ENCODE peak calls at places on chromosomes 5 and 9, in eight cellular contexts. A is BJ, X is lower lobe of right lung, M is endothelial cell of umbilical vein, T is fibroblast of mammary gland, U is HCT116, N is astrocyte, V is AG10803. G is an unnamed sample.

GRCh38 chr5:33074548-33074947 is 363.4 kb downstream of the NPR3 start:
- DNase-seq in T (peak; percentile 4), U (no peak), A (no peak), M (no peak), V (peak; percentile 67), X (no peak), N (peak; percentile 58), G (peak; percentile 52)

GRCh38 chr9:17824191-17824926 is 245.5 kb downstream of the SH3GL2 start:
- DNase-seq in N (peak; percentile 25), A (no peak), V (peak; percentile 22), U (no peak), X (no peak), T (no peak), M (peak; percentile 7), G (peak; percentile 92)

GRCh38 chr5:122775713-122776084 is 819 bp downstream of the SNX2 start:
- DNase-seq in A (no peak), V (peak; percentile 14), X (no peak), U (no peak), M (peak; percentile 63), N (no peak), T (peak; percentile 16), G (peak; percentile 31)

GRCh38 chr5:96381526-96381925 is 51.5 kb downstream of the PCSK1 start:
- DNase-seq in A (no peak), U (no peak), M (no peak), V (no peak), X (no peak), T (no peak), N (no peak), G (no peak)

GRCh38 chr9:116395409-116396037 is 241.9 kb downstream of the PAPPA start:
- DNase-seq in N (no peak), M (no peak), V (no peak), U (no peak), A (no peak), T (no peak), X (no peak), G (no peak)

GRCh38 chr9:3331801-3332200 is 194.0 kb downstream of the RFX3 start:
- DNase-seq in N (no peak), M (no peak), U (peak; percentile 18), V (no peak), T (no peak), A (no peak), X (no peak), G (no peak)

GRCh38 chr5:141815796-141816180 is 62.4 kb downstream of the PCDH1 start:
- DNase-seq in X (no peak), U (no peak), A (no peak), N (no peak), T (no peak), M (no peak), V (no peak), G (no peak)

GRCh38 chr5:1768283-1769000 is 31.2 kb downstream of the MRPL36 start:
- DNase-seq in X (peak; percentile 32), V (no peak), N (no peak), T (no peak), A (no peak), U (no peak), M (no peak), G (no peak)

GRCh38 chr9:136982232-136983051 is at the start of gene LCNL1:
- DNase-seq in X (no peak), U (no peak), M (no peak), V (no peak), A (no peak), N (no peak), T (no peak), G (no peak)

GRCh38 chr9:127505396-127506116 is 54.2 kb downstream of the LRSAM1 start:
- DNase-seq in U (no peak), A (no peak), V (peak; percentile 45), M (peak; percentile 37), T (peak; percentile 32), N (no peak), X (no peak), G (peak; percentile 50)

GRCh38 chr5:113382736-113383135 is 52.1 kb downstream of the TSSK1B start:
- DNase-seq in N (no peak), V (no peak), M (peak; percentile 63), U (no peak), A (no peak), T (peak; percentile 26), X (no peak), G (peak; percentile 51)

GRCh38 chr5:52150501-52150900 is 637.2 kb upstream of the ITGA1 start:
- DNase-seq in N (no peak), A (no peak), U (no peak), V (no peak), T (no peak), M (no peak), X (no peak), G (no peak)

GRCh38 chr9:125654121-125654520 is 52.9 kb downstream of the MAPKAP1 start:
- DNase-seq in U (no peak), A (no peak), V (no peak), X (no peak), N (no peak), T (no peak), M (no peak), G (no peak)

GRCh38 chr9:106111039-106111740 is 416.8 kb downstream of the TMEM38B start:
- DNase-seq in U (no peak), A (no peak), N (no peak), M (no peak), T (no peak), X (no peak), V (no peak), G (no peak)

GRCh38 chr5:178336889-178337785 is 104.5 kb upstream of the PHYKPL start:
- DNase-seq in A (no peak), U (no peak), M (no peak), T (no peak), N (no peak), V (no peak), X (no peak), G (no peak)

GRCh38 chr9:126299706-126300276 is 26.8 kb upstream of the MVB12B start:
- DNase-seq in M (no peak), T (peak; percentile 9), X (no peak), A (no peak), V (peak; percentile 3), N (no peak), U (no peak), G (peak; percentile 19)

GRCh38 chr9:74284596-74284995 is 212.5 kb upstream of the RORB start:
- DNase-seq in V (no peak), A (no peak), U (no peak), T (no peak), X (no peak), M (no peak), N (no peak), G (no peak)

GRCh38 chr5:14467886-14468285 is 113.7 kb upstream of the OTULINL start:
- DNase-seq in T (peak; percentile 65), N (peak; percentile 86), A (no peak), X (no peak), V (peak; percentile 46), U (no peak), M (no peak), G (no peak)

GRCh38 chr5:40353442-40353841 is 326.3 kb upstream of the PTGER4 start:
- DNase-seq in X (no peak), V (no peak), A (no peak), T (no peak), U (no peak), M (no peak), N (no peak), G (no peak)

GRCh38 chr5:60649288-60649917 is 50.6 kb downstream of the DEPDC1B start:
- DNase-seq in X (no peak), N (peak; percentile 13), U (peak; percentile 33), T (peak; percentile 63), M (peak; percentile 48), A (no peak), V (peak; percentile 48), G (peak; percentile 64)

GRCh38 chr9:98229620-98230019 is 25.8 kb downstream of the TBC1D2 start:
- DNase-seq in U (no peak), N (no peak), V (no peak), M (no peak), A (no peak), X (no peak), T (no peak), G (no peak)

DNA sequence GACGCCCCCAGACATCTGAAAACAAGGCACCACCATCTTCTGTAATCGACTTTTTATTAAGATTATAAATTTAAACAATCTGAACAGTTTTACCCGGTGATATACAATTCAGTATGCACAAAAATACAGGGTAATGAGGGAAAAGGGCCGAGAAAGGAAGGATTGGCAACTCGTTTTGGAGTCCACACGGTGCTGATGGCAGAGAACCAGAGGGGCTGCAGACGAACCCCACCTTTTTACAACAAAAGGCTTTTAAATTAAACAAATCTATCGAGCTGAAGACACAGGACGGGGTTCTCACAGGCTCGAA is 2.6 kb downstream of the IER5L start:
- DNase-seq in X (no peak), A (no peak), M (no peak), N (no peak), V (no peak), U (peak; percentile 12), T (no peak), G (no peak)
- H3K4me3 ChIP-seq in X (peak overlapping the region; percentile 87), A (peak overlapping the region; percentile 95), M (peak overlapping the region; percentile 79), N (peak overlapping the region; percentile 89), V (peak overlapping the region; percentile 77), U (peak overlapping the region; percentile 79), T (peak overlapping the region; percentile 69), G (peak overlapping the region; percentile 92)

GRCh38 chr5:66757834-66758396 is 161.7 kb downstream of the MAST4 start:
- DNase-seq in M (no peak), N (no peak), A (no peak), X (no peak), T (no peak), V (no peak), U (no peak), G (no peak)

DNA sequence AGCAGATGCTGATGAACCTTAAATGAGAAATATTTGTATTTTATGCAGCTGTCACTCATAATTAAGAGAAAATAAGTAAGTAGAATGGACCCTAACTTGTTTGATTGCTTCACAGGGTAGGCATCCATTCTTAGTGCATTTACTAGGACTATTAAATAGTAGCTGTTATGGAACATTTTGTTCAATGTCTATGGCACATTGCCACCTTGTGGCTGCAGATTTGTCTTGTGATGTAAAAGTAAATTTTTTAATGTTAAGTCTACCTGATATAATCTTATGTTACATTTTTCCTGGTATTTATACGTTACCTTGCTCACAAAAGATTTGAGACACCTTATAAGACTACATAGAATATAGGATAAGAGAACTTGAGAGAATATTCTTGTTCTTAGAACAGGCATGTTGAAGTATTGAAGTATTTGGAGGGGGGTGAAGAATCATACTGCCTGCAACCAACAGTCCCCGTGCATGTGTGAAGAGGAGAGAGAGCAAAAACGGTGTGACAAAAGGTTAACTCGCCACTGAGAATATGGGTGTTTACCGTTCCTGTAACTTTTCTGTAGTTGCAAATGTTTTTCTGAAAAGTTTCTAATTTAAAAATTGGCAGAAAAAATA is 161.1 kb downstream of the MAST4 start:
- DNase-seq in A (no peak), X (no peak), V (peak; percentile 49), N (peak; percentile 36), U (peak; percentile 18), T (peak; percentile 66), M (peak; percentile 69), G (peak; percentile 84)
- TF ChIP-seq CTCF in A (peak; percentile 15), X (peak; percentile 50), V (peak; percentile 53), N (peak; percentile 43), U (peak; percentile 58), T (peak; percentile 37), M (peak; percentile 26), G (peak; percentile 42)

GRCh38 chr5:154475613-154476342 is 2.2 kb downstream of the HAND1 start:
- DNase-seq in M (no peak), T (no peak), X (no peak), N (no peak), U (no peak), V (no peak), A (no peak), G (no peak)
- H3K4me3 ChIP-seq in M (no peak overlapping the region), T (no peak overlapping the region), X (no peak overlapping the region), N (no peak overlapping the region), U (no peak overlapping the region), V (no peak overlapping the region), A (no peak overlapping the region), G (peak overlapping the region; percentile 1)

GRCh38 chr9:87497604-87498045 is at the start of gene DAPK1:
- DNase-seq in X (peak; percentile 84), N (peak; percentile 37), U (peak; percentile 23), T (peak; percentile 13), A (no peak), V (no peak), M (peak; percentile 84), G (peak; percentile 33)
- TF ChIP-seq CTCF in X (peak; percentile 33), N (no peak), U (peak; percentile 19), T (no peak), A (no peak), V (no peak), M (peak; percentile 9), G (no peak)

G was measured in cardiac fibroblast.